ENCODE peak calls at places on chromosome 21, in seven cellular contexts. G is progenitor cell of endocrine pancreas; Z is kidney glomerular epithelial cell; C is sigmoid colon; A is activated CD4-positive, alpha-beta T cell treated with anti-CD3 and anti-CD28 coated beads, Interleukin-2, amount 50 U/mL, for 1 hour; O is EH; K is retina. N is an unnamed sample.

GRCh38 chr21:42233067-42233981 is 14.4 kb downstream of the ABCG1 start:
- DNase-seq in G (no peak), Z (peak; percentile 38), C (peak; percentile 98), A (peak; percentile 81), O (no peak), K (peak; percentile 41), N (peak; percentile 42)

GRCh38 chr21:44952116-44952928 is 12.5 kb downstream of the SLX9 start:
- DNase-seq in G (no peak), Z (no peak), C (no peak), A (no peak), O (no peak), K (peak; percentile 14), N (no peak)

GRCh38 chr21:44703731-44704635 is 7.0 kb downstream of the KRTAP10-12 start:
- DNase-seq in G (no peak), Z (no peak), C (no peak), A (no peak), O (no peak), K (no peak), N (no peak)

GRCh38 chr21:36282568-36283230 is 37.3 kb upstream of the MORC3 start:
- DNase-seq in G (no peak), Z (no peak), C (no peak), A (no peak), O (peak; percentile 41), K (no peak), N (no peak)

GRCh38 chr21:39612233-39613028 is at the start of gene B3GALT5:
- DNase-seq in G (peak; percentile 37), Z (peak; percentile 36), C (no peak), A (no peak), O (peak; percentile 27), K (peak; percentile 51), N (peak; percentile 35)

GRCh38 chr21:35503646-35504045 is 454.5 kb upstream of the RUNX1 start:
- DNase-seq in G (no peak), Z (no peak), C (no peak), A (no peak), O (peak; percentile 59), K (no peak), N (no peak)

GRCh38 chr21:46157396-46157986 is 2.1 kb upstream of the FTCD start:
- DNase-seq in G (no peak), Z (no peak), C (peak; percentile 60), A (no peak), O (no peak), K (no peak), N (no peak)

GRCh38 chr21:27425574-27425973 is 458.7 kb upstream of the ADAMTS5 start:
- DNase-seq in G (no peak), Z (no peak), C (no peak), A (no peak), O (peak; percentile 89), K (no peak), N (peak; percentile 51)

GRCh38 chr21:34313116-34313515 is 50.7 kb upstream of the KCNE2 start:
- DNase-seq in G (no peak), Z (no peak), C (no peak), A (no peak), O (peak; percentile 61), K (no peak), N (peak; percentile 32)

GRCh38 chr21:44006017-44006624 is 6.0 kb upstream of the TRAPPC10 start:
- DNase-seq in G (no peak), Z (peak; percentile 92), C (peak; percentile 84), A (no peak), O (peak; percentile 95), K (no peak), N (peak; percentile 93)

GRCh38 chr21:39221282-39221996 is 38.2 kb upstream of the PSMG1 start:
- DNase-seq in G (no peak), Z (no peak), C (no peak), A (no peak), O (no peak), K (no peak), N (peak; percentile 4)

GRCh38 chr21:40768056-40768455 is 78.9 kb downstream of the DSCAM start:
- DNase-seq in G (no peak), Z (no peak), C (no peak), A (no peak), O (no peak), K (no peak), N (no peak)

GRCh38 chr21:26784974-26785373 is 60.2 kb downstream of the ADAMTS1 start:
- DNase-seq in G (no peak), Z (no peak), C (no peak), A (no peak), O (no peak), K (no peak), N (no peak)

GRCh38 chr21:24424786-24425185 is 1182.5 kb downstream of the MRPL39 start:
- DNase-seq in G (no peak), Z (no peak), C (no peak), A (no peak), O (no peak), K (no peak), N (no peak)

GRCh38 chr21:16330340-16331319 is 600.8 kb downstream of the USP25 start:
- DNase-seq in G (no peak), Z (peak; percentile 81), C (no peak), A (no peak), O (peak; percentile 66), K (peak; percentile 66), N (peak; percentile 75)

GRCh38 chr21:21963911-21964310 is 965.7 kb downstream of the NCAM2 start:
- DNase-seq in G (no peak), Z (no peak), C (no peak), A (no peak), O (no peak), K (no peak), N (no peak)

GRCh38 chr21:29018540-29018939 is 609 bp downstream of the RWDD2B start:
- DNase-seq in G (no peak), Z (no peak), C (no peak), A (no peak), O (peak; percentile 34), K (no peak), N (peak; percentile 16)

GRCh38 chr21:29155118-29155932 is 24.9 kb downstream of the MAP3K7CL start:
- DNase-seq in G (no peak), Z (peak; percentile 30), C (peak; percentile 73), A (no peak), O (peak; percentile 91), K (peak; percentile 53), N (peak; percentile 37)

GRCh38 chr21:33232640-33233039 is 2.9 kb downstream of the IFNAR2 start:
- DNase-seq in G (no peak), Z (no peak), C (no peak), A (no peak), O (no peak), K (no peak), N (peak; percentile 41)

GRCh38 chr21:17250651-17251294 is 262.1 kb upstream of the CXADR start:
- DNase-seq in G (no peak), Z (no peak), C (no peak), A (no peak), O (no peak), K (no peak), N (no peak)

GRCh38 chr21:40512590-40512989 is 334.4 kb downstream of the DSCAM start:
- DNase-seq in G (no peak), Z (no peak), C (no peak), A (no peak), O (no peak), K (no peak), N (no peak)

GRCh38 chr21:44515359-44516165 is 24.4 kb downstream of the KRTAP10-1 start:
- DNase-seq in G (no peak), Z (no peak), C (no peak), A (no peak), O (no peak), K (no peak), N (no peak)

GRCh38 chr21:43810505-43811261 is 21.3 kb downstream of the RRP1 start:
- DNase-seq in G (peak; percentile 97), Z (peak; percentile 53), C (peak; percentile 86), A (peak; percentile 90), O (peak; percentile 67), K (peak; percentile 84), N (peak; percentile 79)

GRCh38 chr21:42073140-42074099 is 2.3 kb downstream of the UMODL1 start:
- DNase-seq in G (no peak), Z (no peak), C (no peak), A (no peak), O (no peak), K (no peak), N (no peak)

GRCh38 chr21:39444406-39445145 is 1.0 kb downstream of the LCA5L start:
- DNase-seq in G (no peak), Z (peak; percentile 29), C (no peak), A (no peak), O (peak; percentile 74), K (peak; percentile 62), N (peak; percentile 31)

GRCh38 chr21:33755354-33755753 is 113.1 kb downstream of the ITSN1 start:
- DNase-seq in G (no peak), Z (no peak), C (no peak), A (no peak), O (no peak), K (no peak), N (no peak)

GRCh38 chr21:31872452-31873274 is at the start of gene HUNK:
- DNase-seq in G (peak; percentile 80), Z (peak; percentile 12), C (no peak), A (no peak), O (peak; percentile 53), K (peak; percentile 92), N (peak; percentile 62)

GRCh38 chr21:31476551-31477120 is 132.6 kb upstream of the TIAM1 start:
- DNase-seq in G (no peak), Z (no peak), C (peak; percentile 24), A (no peak), O (no peak), K (peak; percentile 86), N (no peak)